ENCODE peak calls at places on chromosomes 4 and X, in seven cellular contexts. One of them, this sample, is unnamed.

GRCh38 chrX:71105638-71106037 is 902 bp downstream of the CXorf65 start:
- DNase-seq in T-helper 1 cell: no peak
- DNase-seq in stimulated activated CD8-positive, alpha-beta memory T cell treated with anti-CD3 and anti-CD28 coated beads, Interleukin-2, amount 100 ng/mL, for 1 hour: no peak
- DNase-seq in left colon: no peak
- DNase-seq in left ventricle myocardium inferior: no peak
- DNase-seq in mucosa of descending colon: no peak
- DNase-seq in GM19239: no peak
- DNase-seq in this sample: no peak

GRCh38 chr4:136241221-136241986 is 1290.9 kb downstream of the PCDH18 start:
- DNase-seq in left ventricle myocardium inferior: no peak
- DNase-seq in mucosa of descending colon: no peak
- DNase-seq in left colon: no peak
- DNase-seq in GM19239: no peak
- DNase-seq in stimulated activated CD8-positive, alpha-beta memory T cell treated with anti-CD3 and anti-CD28 coated beads, Interleukin-2, amount 100 ng/mL, for 1 hour: no peak
- DNase-seq in T-helper 1 cell: no peak
- DNase-seq in this sample: no peak

GRCh38 chrX:42176790-42177189 is 253.4 kb upstream of the CASK start:
- DNase-seq in left colon: no peak
- DNase-seq in stimulated activated CD8-positive, alpha-beta memory T cell treated with anti-CD3 and anti-CD28 coated beads, Interleukin-2, amount 100 ng/mL, for 1 hour: no peak
- DNase-seq in GM19239: no peak
- DNase-seq in left ventricle myocardium inferior: no peak
- DNase-seq in mucosa of descending colon: no peak
- DNase-seq in T-helper 1 cell: no peak
- DNase-seq in this sample: no peak

GRCh38 chrX:15242899-15243555 is 26.9 kb downstream of the ASB9 start:
- DNase-seq in GM19239: peak
- DNase-seq in mucosa of descending colon: no peak
- DNase-seq in left colon: peak
- DNase-seq in T-helper 1 cell: peak
- DNase-seq in stimulated activated CD8-positive, alpha-beta memory T cell treated with anti-CD3 and anti-CD28 coated beads, Interleukin-2, amount 100 ng/mL, for 1 hour: peak
- DNase-seq in left ventricle myocardium inferior: no peak
- DNase-seq in this sample: peak

GRCh38 chr4:114727426-114727825 is 128.8 kb downstream of the UGT8 start:
- DNase-seq in mucosa of descending colon: no peak
- DNase-seq in left ventricle myocardium inferior: no peak
- DNase-seq in stimulated activated CD8-positive, alpha-beta memory T cell treated with anti-CD3 and anti-CD28 coated beads, Interleukin-2, amount 100 ng/mL, for 1 hour: no peak
- DNase-seq in GM19239: no peak
- DNase-seq in T-helper 1 cell: no peak
- DNase-seq in left colon: no peak
- DNase-seq in this sample: no peak

GRCh38 chrX:2962346-2962745 is 33.2 kb upstream of the ARSD start:
- DNase-seq in left ventricle myocardium inferior: no peak
- DNase-seq in T-helper 1 cell: no peak
- DNase-seq in GM19239: no peak
- DNase-seq in stimulated activated CD8-positive, alpha-beta memory T cell treated with anti-CD3 and anti-CD28 coated beads, Interleukin-2, amount 100 ng/mL, for 1 hour: no peak
- DNase-seq in left colon: peak
- DNase-seq in mucosa of descending colon: peak
- DNase-seq in this sample: no peak

GRCh38 chr4:17493629-17494028 is 18.3 kb downstream of the QDPR start:
- DNase-seq in T-helper 1 cell: no peak
- DNase-seq in mucosa of descending colon: no peak
- DNase-seq in left colon: no peak
- DNase-seq in stimulated activated CD8-positive, alpha-beta memory T cell treated with anti-CD3 and anti-CD28 coated beads, Interleukin-2, amount 100 ng/mL, for 1 hour: no peak
- DNase-seq in left ventricle myocardium inferior: no peak
- DNase-seq in GM19239: no peak
- DNase-seq in this sample: no peak

GRCh38 chr4:6783111-6783981 is 819 bp downstream of the KIAA0232 start:
- DNase-seq in GM19239: peak
- DNase-seq in left ventricle myocardium inferior: peak
- DNase-seq in mucosa of descending colon: peak
- DNase-seq in left colon: peak
- DNase-seq in T-helper 1 cell: peak
- DNase-seq in stimulated activated CD8-positive, alpha-beta memory T cell treated with anti-CD3 and anti-CD28 coated beads, Interleukin-2, amount 100 ng/mL, for 1 hour: peak
- DNase-seq in this sample: no peak

GRCh38 chr4:85127653-85128052 is 161.2 kb upstream of the WDFY3 start:
- DNase-seq in GM19239: peak
- DNase-seq in left ventricle myocardium inferior: no peak
- DNase-seq in left colon: no peak
- DNase-seq in stimulated activated CD8-positive, alpha-beta memory T cell treated with anti-CD3 and anti-CD28 coated beads, Interleukin-2, amount 100 ng/mL, for 1 hour: no peak
- DNase-seq in mucosa of descending colon: no peak
- DNase-seq in T-helper 1 cell: no peak
- DNase-seq in this sample: no peak

GRCh38 chrX:153969904-153970397 is 1.7 kb downstream of the HCFC1 start:
- DNase-seq in stimulated activated CD8-positive, alpha-beta memory T cell treated with anti-CD3 and anti-CD28 coated beads, Interleukin-2, amount 100 ng/mL, for 1 hour: no peak
- DNase-seq in left ventricle myocardium inferior: no peak
- DNase-seq in GM19239: no peak
- DNase-seq in left colon: peak
- DNase-seq in mucosa of descending colon: peak
- DNase-seq in T-helper 1 cell: no peak
- DNase-seq in this sample: no peak

This sample was measured in HFF-Myc.